ENCODE peak calls at places on chromosomes 12 and 14, in five cellular contexts. R, B, J, C and N are unnamed samples. For H3K27me3 and H3K9me3, the result is how much of the 10 kb centered on the place peaks cover.

GRCh38 chr12:91109148-91109564 is 2.1 kb downstream of the LUM start:
- DNase-seq in R (peak), B (peak), J (no peak), C (no peak), N (no peak)

GRCh38 chr12:3592856-3593625 is 102.0 kb downstream of the PRMT8 start:
- DNase-seq in R (no peak), B (no peak), J (no peak), C (no peak), N (no peak)

GRCh38 chr14:67734675-67735074 is 33.0 kb downstream of the RDH12 start:
- DNase-seq in R (no peak), B (no peak), J (no peak), C (no peak), N (no peak)

GRCh38 chr12:110223777-110224378 is 57.2 kb upstream of the ATP2A2 start:
- DNase-seq in R (no peak), B (no peak), J (no peak), C (no peak), N (no peak)

GRCh38 chr12:100141998-100142850 is 450 bp downstream of the BLTP3B start:
- DNase-seq in R (peak), B (peak), J (peak), C (peak), N (no peak)

GRCh38 chr12:123269395-123269892 is 2.2 kb downstream of the CDK2AP1 start:
- DNase-seq in R (peak), B (peak), J (no peak), C (peak), N (no peak)

GRCh38 chr12:4908694-4909396 is 860 bp upstream of the KCNA1 start:
- DNase-seq in R (no peak), B (no peak), J (no peak), C (no peak), N (no peak)

GRCh38 chr12:7321624-7322023 is 17.8 kb downstream of the ACSM4 start:
- DNase-seq in R (no peak), B (no peak), J (no peak), C (no peak), N (no peak)

GRCh38 chr12:59388176-59388575 is 207.7 kb upstream of the SLC16A7 start:
- DNase-seq in R (no peak), B (no peak), J (no peak), C (no peak), N (no peak)

GRCh38 chr12:103930787-103931536 is 752 bp downstream of the HSP90B1 start:
- DNase-seq in R (peak), B (peak), J (no peak), C (no peak), N (no peak)

GRCh38 chr12:22228022-22228875 is 106.3 kb downstream of the ST8SIA1 start:
- DNase-seq in R (no peak), B (no peak), J (no peak), C (no peak), N (no peak)

GRCh38 chr12:59847127-59847526 is 251.3 kb downstream of the SLC16A7 start:
- DNase-seq in R (no peak), B (no peak), J (no peak), C (no peak), N (no peak)

GRCh38 chr12:121223283-121223946 is 13.5 kb downstream of the P2RX4 start:
- DNase-seq in R (peak), B (no peak), J (no peak), C (peak), N (no peak)

GRCh38 chr12:15534322-15534721 is 212.0 kb downstream of the PTPRO start:
- DNase-seq in R (no peak), B (no peak), J (no peak), C (peak), N (no peak)

GRCh38 chr12:109553471-109553870 is 19.8 kb downstream of the MMAB start:
- DNase-seq in R (no peak), B (no peak), J (no peak), C (no peak), N (no peak)

GRCh38 chr12:21336656-21337055 is 1.9 kb upstream of the SLCO1A2 start:
- DNase-seq in R (no peak), B (no peak), J (no peak), C (no peak), N (no peak)

GRCh38 chr12:3882896-3883564 is 9.8 kb upstream of the PARP11 start:
- DNase-seq in R (no peak), B (no peak), J (no peak), C (no peak), N (no peak)

GRCh38 chr14:58813745-58814144 is 176.0 kb downstream of the DACT1 start:
- DNase-seq in R (no peak), B (no peak), J (no peak), C (no peak), N (no peak)

GRCh38 chr12:71371132-71371531 is 68.5 kb upstream of the LGR5 start:
- DNase-seq in R (no peak), B (no peak), J (no peak), C (no peak), N (no peak)

GRCh38 chr12:44544018-44544417 is 332.1 kb downstream of the NELL2 start:
- DNase-seq in R (no peak), B (no peak), J (no peak), C (no peak), N (no peak)

GRCh38 chr12:88113871-88114270 is 28.0 kb downstream of the CEP290 start:
- DNase-seq in R (no peak), B (no peak), J (no peak), C (no peak), N (no peak)

GRCh38 chr12:130412384-130412783 is 74.7 kb downstream of the PIWIL1 start:
- DNase-seq in R (no peak), B (no peak), J (no peak), C (no peak), N (no peak)

GRCh38 chr12:89427508-89428156 is 75.3 kb upstream of the DUSP6 start:
- DNase-seq in R (no peak), B (no peak), J (no peak), C (no peak), N (no peak)

GRCh38 chr12:110782068-110782467 is 39.4 kb upstream of the PPP1CC start:
- DNase-seq in R (no peak), B (no peak), J (no peak), C (no peak), N (no peak)

GRCh38 chr12:106074706-106075392 is 63.9 kb downstream of the NUAK1 start:
- DNase-seq in R (no peak), B (no peak), J (no peak), C (no peak), N (no peak)

GRCh38 chr12:26239508-26240328 is 44.3 kb downstream of the SSPN start:
- DNase-seq in R (peak), B (peak), J (no peak), C (no peak), N (peak)

GRCh38 chr12:120175062-120175461 is 19.5 kb downstream of the GCN1 start:
- DNase-seq in R (no peak), B (no peak), J (no peak), C (no peak), N (no peak)

GRCh38 chr14:33704486-33704885 is 246.4 kb downstream of the EGLN3 start:
- DNase-seq in R (no peak), B (no peak), J (no peak), C (no peak), N (no peak)

GRCh38 chr14:29282169-29282568 is 515.6 kb downstream of the FOXG1 start:
- DNase-seq in R (no peak), B (no peak), J (no peak), C (no peak), N (peak)

GRCh38 chr14:71005076-71005475 is 97.8 kb downstream of the PCNX1 start:
- DNase-seq in R (no peak), B (no peak), J (no peak), C (no peak), N (no peak)
- H3K27me3 ChIP-seq in R (under half), B (under half), J (under half), C (under half), N (under half)

GRCh38 chr12:29638528-29638927 is 141.0 kb upstream of the OVCH1 start:
- DNase-seq in R (no peak), B (no peak), J (no peak), C (no peak), N (no peak)

GRCh38 chr12:29640589-29641345 is 143.0 kb downstream of the TMTC1 start:
- DNase-seq in R (no peak), B (peak), J (no peak), C (no peak), N (no peak)

GRCh38 chr12:29644536-29645162 is 139.1 kb downstream of the TMTC1 start:
- DNase-seq in R (no peak), B (no peak), J (no peak), C (no peak), N (no peak)

GRCh38 chr12:29634057-29634456 is 136.6 kb upstream of the OVCH1 start:
- DNase-seq in R (no peak), B (no peak), J (no peak), C (no peak), N (no peak)

GRCh38 chr12:29639893-29640495 is 142.5 kb upstream of the OVCH1 start:
- DNase-seq in R (no peak), B (no peak), J (no peak), C (no peak), N (no peak)
- H3K27ac ChIP-seq in R (no peak), B (no peak), J (no peak), C (no peak), N (no peak)

GRCh38 chr12:133130808-133131128 is 341 bp downstream of the ZNF10 start:
- DNase-seq in R (peak), B (peak), J (no peak), C (no peak), N (no peak)
- H3K9me3 ChIP-seq in R (under half), B (under half), J (under half), C (under half), N (under half)

DNA sequence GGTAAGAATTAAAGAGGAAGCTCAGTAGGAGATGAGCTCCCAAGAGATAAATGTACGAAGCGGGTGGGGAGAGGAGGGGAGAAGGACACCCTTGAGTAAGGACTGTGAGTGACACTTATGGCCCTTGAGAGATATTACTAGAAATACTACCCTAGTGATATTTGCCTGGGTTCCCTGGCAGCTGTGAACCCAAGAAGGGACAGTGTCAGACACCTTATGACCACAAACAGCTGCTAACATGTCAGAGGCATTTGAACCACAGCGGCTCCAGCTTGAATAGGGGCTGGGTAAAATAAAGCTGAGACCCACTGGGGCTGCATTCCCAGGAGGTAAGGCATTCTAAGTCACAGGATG is 19.6 kb upstream of the SLC6A12 start:
- DNase-seq in R (no peak), B (no peak), J (no peak), C (no peak), N (no peak)
- H3K27me3 ChIP-seq in R (under half), B (under half), J (under half), C (under half), N (under half)

DNA sequence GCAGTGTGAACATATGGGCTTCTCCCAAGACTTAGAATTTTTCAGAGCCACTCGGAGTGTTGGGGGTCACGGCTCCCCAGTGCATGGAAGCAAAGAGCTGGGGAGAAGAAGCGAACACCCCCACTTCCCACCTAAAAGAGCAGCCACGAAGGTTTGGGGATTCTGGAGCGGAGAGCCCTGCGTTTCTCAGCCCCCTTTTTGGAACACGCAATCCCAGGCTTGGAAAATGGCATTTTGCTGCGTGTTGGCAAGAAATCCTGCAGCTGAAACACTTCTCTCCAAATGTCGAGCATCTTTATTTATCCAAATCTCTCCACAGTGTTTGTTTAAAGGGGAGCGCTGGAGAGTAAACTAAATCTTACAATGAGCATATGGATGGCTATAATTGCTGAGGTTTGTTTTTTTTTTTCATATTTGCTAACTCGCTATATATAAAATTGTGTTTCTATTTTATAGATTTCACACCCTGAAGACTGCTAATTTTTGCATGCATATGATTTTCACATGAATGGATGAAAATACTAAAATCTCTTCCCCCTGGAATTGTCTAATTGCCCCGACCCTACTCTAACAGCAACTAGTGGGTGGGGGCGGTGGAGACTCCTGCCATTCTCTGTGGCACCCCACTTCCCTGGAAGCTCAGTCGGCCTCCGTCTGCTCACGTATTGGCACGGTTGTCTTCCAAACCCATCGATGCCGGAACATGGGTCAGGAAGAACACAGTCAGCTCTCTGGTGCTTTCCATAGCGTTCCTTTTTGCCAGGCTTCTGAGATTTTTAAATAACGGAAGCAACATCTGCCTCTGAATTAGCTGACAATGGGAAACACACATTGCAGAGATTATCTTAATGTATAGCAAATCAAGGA is 120.5 kb downstream of the GCH1 start:
- DNase-seq in R (no peak), B (no peak), J (no peak), C (no peak), N (no peak)
- H3K27ac ChIP-seq in R (no peak), B (no peak), J (no peak), C (no peak), N (no peak)

GRCh38 chr14:106141242-106142220 is 615.1 kb downstream of the TMEM121 start:
- DNase-seq in R (no peak), B (no peak), J (peak), C (peak), N (no peak)
- H3K9me3 ChIP-seq in R (under half), B (under half), J (under half), C (under half), N (under half)

DNA sequence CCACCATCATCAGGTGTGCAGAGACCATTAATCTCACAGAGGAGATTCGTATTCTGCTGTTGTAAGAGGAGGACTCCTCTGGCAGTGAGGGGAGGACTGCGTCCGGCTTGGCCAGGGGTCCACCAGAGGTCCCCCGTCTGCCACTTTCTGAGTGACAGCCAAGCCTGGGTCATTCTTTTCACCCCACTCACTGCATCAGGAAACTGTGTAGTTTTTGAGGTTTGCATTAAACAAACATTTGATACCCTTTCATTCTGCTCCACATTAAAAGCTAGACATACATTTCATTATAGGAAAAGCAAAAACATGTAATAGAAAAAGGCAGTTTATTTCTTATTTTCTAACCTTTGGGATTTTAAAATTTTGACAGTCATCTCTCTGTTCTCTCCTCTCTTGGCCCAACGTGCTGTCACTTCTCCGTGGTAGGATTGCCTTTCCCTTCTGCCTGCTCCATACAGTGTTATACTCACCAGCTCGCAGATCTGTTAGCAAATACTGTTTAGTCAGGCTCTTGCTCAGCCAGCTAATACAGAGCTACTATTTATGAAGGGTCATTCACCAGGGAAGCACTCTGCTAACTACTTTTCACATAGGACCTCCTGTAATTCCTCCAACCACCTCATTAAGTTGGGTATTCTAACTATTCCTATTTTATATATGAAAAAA is 99.3 kb downstream of the PELI2 start:
- DNase-seq in R (no peak), B (no peak), J (no peak), C (no peak), N (no peak)
- H3K27me3 ChIP-seq in R (under half), B (under half), J (under half), C (under half), N (under half)